ENCODE peak calls at places on chromosomes 1 and 21, in nine cellular contexts. S is adrenal gland; V is esophagus squamous epithelium; H is left lung; E is psoas muscle; C is ovary; L is CD8-positive, alpha-beta T cell; M is tibial artery; R is cardiac muscle cell. W is an unnamed sample.

GRCh38 chr1:64561993-64562392 is 92.1 kb downstream of the CACHD1 start:
- DNase-seq in S (no peak), L (no peak), H (no peak), E (no peak), C (no peak), V (no peak), M (no peak), R (no peak), W (no peak)

GRCh38 chr1:153358691-153358975 is 979 bp downstream of the S100A9 start:
- DNase-seq in E (no peak), R (no peak), S (no peak), C (no peak), M (no peak), V (no peak), H (no peak), L (no peak), W (no peak)

GRCh38 chr1:195047778-195048177 is 1560.5 kb downstream of the KCNT2 start:
- DNase-seq in H (no peak), R (no peak), M (no peak), E (no peak), S (no peak), C (no peak), V (no peak), L (no peak), W (no peak)

GRCh38 chr21:39000496-39000895 is 182.8 kb downstream of the PSMG1 start:
- DNase-seq in H (peak; percentile 64), M (no peak), C (no peak), E (no peak), R (no peak), V (no peak), L (no peak), S (peak; percentile 48), W (no peak)

GRCh38 chr1:247456914-247457638 is 828 bp downstream of the OR2B11 start:
- DNase-seq in H (peak; percentile 52), C (no peak), M (peak; percentile 72), V (no peak), E (no peak), L (no peak), R (no peak), S (no peak), W (peak; percentile 80)

GRCh38 chr1:32716312-32717126 is 13.9 kb upstream of the SYNC start:
- DNase-seq in C (no peak), M (peak; percentile 69), L (peak; percentile 42), S (peak; percentile 77), E (peak; percentile 68), R (peak; percentile 79), V (no peak), H (peak; percentile 93), W (no peak)

GRCh38 chr1:153907134-153907533 is 15.6 kb downstream of the GATAD2B start:
- DNase-seq in S (no peak), C (no peak), V (no peak), R (no peak), L (no peak), M (no peak), E (no peak), H (no peak), W (no peak)

GRCh38 chr1:20466231-20466630 is 19.8 kb downstream of the CAMK2N1 start:
- DNase-seq in R (no peak), M (no peak), L (no peak), E (no peak), H (no peak), S (no peak), V (no peak), C (no peak), W (no peak)

GRCh38 chr1:23456226-23456625 is 27.8 kb downstream of the ASAP3 start:
- DNase-seq in S (no peak), R (no peak), V (no peak), H (no peak), C (no peak), E (no peak), L (no peak), M (no peak), W (no peak)

GRCh38 chr1:7250176-7250575 is 464.9 kb downstream of the CAMTA1 start:
- DNase-seq in H (no peak), C (no peak), L (no peak), E (no peak), S (no peak), R (no peak), V (no peak), M (no peak), W (no peak)

GRCh38 chr1:39394598-39394997 is 96.8 kb upstream of the BMP8A start:
- DNase-seq in L (peak; percentile 30), H (no peak), E (no peak), R (no peak), M (no peak), S (peak; percentile 57), V (no peak), C (no peak), W (no peak)

GRCh38 chr1:1182491-1183220 is 9.0 kb downstream of the TTLL10 start:
- DNase-seq in M (no peak), H (no peak), R (no peak), C (peak; percentile 10), L (no peak), S (no peak), V (no peak), E (no peak), W (no peak)

GRCh38 chr1:45543599-45544417 is 6.8 kb upstream of the AKR1A1 start:
- DNase-seq in H (peak; percentile 86), V (peak; percentile 32), C (no peak), R (peak; percentile 7), E (peak; percentile 64), S (peak; percentile 69), L (peak; percentile 70), M (peak; percentile 76), W (no peak)

GRCh38 chr1:205329719-205330118 is 8.2 kb upstream of the NUAK2 start:
- DNase-seq in R (no peak), M (no peak), L (no peak), S (no peak), H (no peak), E (no peak), V (no peak), C (no peak), W (no peak)

GRCh38 chr1:15134285-15134684 is 19.3 kb upstream of the TMEM51 start:
- DNase-seq in L (no peak), S (no peak), E (no peak), C (no peak), R (no peak), H (no peak), V (no peak), M (no peak), W (no peak)

GRCh38 chr21:35333831-35334593 is 284.9 kb upstream of the RUNX1 start:
- DNase-seq in S (no peak), L (no peak), M (no peak), C (no peak), H (no peak), E (no peak), V (no peak), R (no peak), W (no peak)

DNA sequence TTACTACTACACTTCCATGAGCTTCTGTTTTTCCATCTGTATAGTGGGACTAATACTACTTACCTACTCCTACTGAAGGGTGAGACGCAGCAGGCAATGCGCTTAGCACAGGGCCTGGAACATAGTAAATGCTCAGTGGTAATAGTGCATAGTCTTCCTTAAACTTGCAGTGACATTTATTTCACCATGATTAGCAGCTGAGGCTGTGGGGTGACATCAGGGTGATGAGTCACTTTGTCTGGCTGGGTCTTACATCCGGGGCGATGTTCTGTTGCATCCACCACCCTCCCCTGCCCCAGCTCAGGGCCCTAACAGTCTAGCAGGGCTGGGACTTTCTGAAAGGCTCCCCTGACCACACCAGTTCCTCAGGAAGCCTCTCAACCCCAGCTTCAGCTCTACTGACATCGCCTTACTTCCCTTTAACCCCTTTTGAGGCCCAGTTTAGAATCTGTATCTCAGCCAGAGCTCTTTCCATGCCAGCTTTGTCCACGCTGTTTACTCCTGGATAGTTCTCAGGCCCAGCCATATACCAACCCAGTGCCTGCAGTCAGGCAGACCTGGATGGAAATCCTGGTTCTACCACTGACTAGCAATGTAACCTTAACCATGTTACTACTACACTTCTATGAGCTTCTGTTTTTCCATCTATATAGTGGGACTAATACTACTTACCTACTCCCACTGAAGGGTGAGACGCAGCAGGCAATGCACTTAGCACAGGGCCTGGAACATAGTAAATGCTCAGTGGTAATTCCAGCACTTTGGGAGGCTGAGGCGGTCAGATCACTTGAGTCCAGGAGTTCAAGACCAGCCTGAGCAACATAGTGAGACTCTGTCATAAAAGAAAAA is 66.3 kb downstream of the CD58 start:
- DNase-seq in S (peak; percentile 79), M (peak; percentile 85), L (peak; percentile 88), V (peak; percentile 51), C (no peak), H (peak; percentile 89), R (no peak), E (peak; percentile 70), W (peak; percentile 65)
- TF ChIP-seq CTCF in S (no peak), M (no peak), L (no peak), V (no peak), C (no peak), H (no peak), R (no peak), E (no peak), W (no peak)

DNA sequence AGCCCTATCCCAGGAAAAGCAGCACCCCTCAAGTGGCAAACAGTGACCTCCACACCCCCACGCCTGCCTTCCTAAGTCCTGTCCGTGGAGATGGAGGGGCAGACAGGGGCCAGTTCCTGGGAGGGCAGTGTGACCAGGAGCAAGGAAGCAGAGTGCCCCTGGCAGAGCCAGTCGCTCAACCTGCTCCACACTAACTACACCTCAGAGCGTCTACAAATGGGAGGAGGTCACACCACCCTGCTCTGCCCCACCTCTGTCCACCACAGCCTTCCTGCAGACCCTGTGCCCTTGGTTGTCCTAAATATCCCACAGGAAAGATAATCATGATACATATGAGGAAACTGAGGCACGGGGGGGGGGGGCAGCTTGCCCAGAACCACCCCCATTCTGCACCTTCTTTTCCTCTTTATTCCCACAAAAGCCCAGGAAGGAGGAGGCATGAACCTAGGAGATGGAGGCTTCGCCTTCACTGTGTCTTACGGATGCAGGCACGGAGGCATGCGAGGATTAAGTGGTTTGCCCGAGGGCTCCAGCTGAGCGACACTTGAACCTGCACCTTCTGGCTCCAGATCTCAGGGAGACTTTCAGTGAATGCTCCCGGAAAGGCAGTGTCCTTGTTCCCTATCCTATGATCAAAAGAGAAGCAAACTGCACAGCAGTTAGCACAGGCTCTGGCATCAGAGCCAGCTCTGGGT is 42.7 kb upstream of the SELENON start:
- DNase-seq in M (no peak), E (no peak), S (no peak), L (no peak), H (no peak), R (no peak), C (no peak), V (no peak), W (no peak)
- H3K27me3 ChIP-seq in M (no peaks in the 10 kb centered on the region), E (no peaks in the 10 kb centered on the region), S (no peaks in the 10 kb centered on the region), L (no peaks in the 10 kb centered on the region), H (no peaks in the 10 kb centered on the region), R (no peaks in the 10 kb centered on the region), C (no peaks in the 10 kb centered on the region), V (no peaks in the 10 kb centered on the region), W (no peaks in the 10 kb centered on the region)

GRCh38 chr1:56644064-56644940 is 812 bp upstream of the PRKAA2 start:
- DNase-seq in V (no peak), H (no peak), C (no peak), R (peak; percentile 40), E (peak; percentile 55), S (no peak), M (no peak), L (no peak), W (no peak)
- TF ChIP-seq CTCF in V (no peak), H (no peak), C (no peak), R (no peak), E (no peak), S (no peak), M (no peak), L (no peak), W (no peak)

DNA sequence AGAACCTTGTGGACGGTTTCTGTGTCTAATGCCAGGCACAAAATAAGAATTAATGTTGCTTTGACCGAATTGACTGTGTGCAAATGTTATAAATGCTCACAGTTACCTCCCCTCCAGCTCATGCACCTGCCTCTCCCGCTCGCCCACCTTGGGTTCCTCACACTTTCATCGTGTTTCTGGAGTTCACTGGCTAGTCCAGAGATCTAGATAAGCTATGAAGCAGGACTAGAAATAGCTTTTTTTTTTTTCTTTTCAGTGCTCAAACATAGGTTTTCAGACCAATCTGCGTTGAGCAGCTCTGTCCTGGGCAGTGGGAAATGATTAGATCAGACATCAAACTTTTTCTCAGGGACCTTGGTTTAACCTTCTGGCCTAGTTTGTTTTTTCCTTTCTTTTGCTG is 11.1 kb downstream of the TENT5C start:
- DNase-seq in C (no peak), L (no peak), E (no peak), S (no peak), M (no peak), V (no peak), H (no peak), R (no peak), W (no peak)
- H3K27me3 ChIP-seq in C (no peaks in the 10 kb centered on the region), L (no peaks in the 10 kb centered on the region), E (no peaks in the 10 kb centered on the region), S (no peaks in the 10 kb centered on the region), M (no peaks in the 10 kb centered on the region), V (no peaks in the 10 kb centered on the region), H (no peaks in the 10 kb centered on the region), R (no peaks in the 10 kb centered on the region), W (no peaks in the 10 kb centered on the region)